ENCODE peak calls at places on chromosomes 2 and 18, in five cellular contexts. W, M, A, T and J are unnamed samples.

GRCh38 chr2:240328526-240328925 is 106.9 kb upstream of the GPC1 start:
- DNase-seq in W (no peak), M (no peak), A (no peak), T (no peak), J (no peak)

GRCh38 chr2:122543815-122544214 is 788.4 kb downstream of the TSN start:
- DNase-seq in W (no peak), M (no peak), A (no peak), T (no peak), J (no peak)

GRCh38 chr2:15588329-15588919 is 3.2 kb upstream of the DDX1 start:
- DNase-seq in W (peak), M (peak), A (peak), T (no peak), J (peak)

GRCh38 chr2:63056309-63057065 is 5.9 kb downstream of the OTX1 start:
- DNase-seq in W (peak), M (no peak), A (no peak), T (no peak), J (no peak)

GRCh38 chr2:69816923-69817542 is 12.4 kb upstream of the GMCL1 start:
- DNase-seq in W (peak), M (peak), A (peak), T (peak), J (peak)

GRCh38 chr2:177530513-177531039 is 138.0 kb downstream of the AGPS start:
- DNase-seq in W (no peak), M (no peak), A (no peak), T (no peak), J (no peak)

GRCh38 chr18:22175326-22175725 is 5.9 kb downstream of the GATA6 start:
- DNase-seq in W (no peak), M (no peak), A (no peak), T (no peak), J (peak)

GRCh38 chr2:64766841-64767669 is 113.3 kb upstream of the SERTAD2 start:
- DNase-seq in W (no peak), M (no peak), A (no peak), T (no peak), J (no peak)

GRCh38 chr2:72153924-72154323 is 6.3 kb upstream of the CYP26B1 start:
- DNase-seq in W (no peak), M (no peak), A (no peak), T (no peak), J (no peak)

GRCh38 chr2:190551928-190552327 is 17.4 kb upstream of the NEMP2 start:
- DNase-seq in W (no peak), M (no peak), A (no peak), T (no peak), J (no peak)

GRCh38 chr2:22281033-22281432 is 1103.9 kb upstream of the KLHL29 start:
- DNase-seq in W (no peak), M (no peak), A (no peak), T (no peak), J (no peak)

GRCh38 chr18:35680139-35680551 is 98.6 kb downstream of the GALNT1 start:
- DNase-seq in W (no peak), M (no peak), A (no peak), T (no peak), J (peak)

GRCh38 chr2:9739508-9739907 is 103.8 kb upstream of the TAF1B start:
- DNase-seq in W (no peak), M (no peak), A (no peak), T (no peak), J (no peak)
- TF ChIP-seq KDM1A in W (no peak), M (no peak), A (no peak), T (no peak), J (no peak)

GRCh38 chr18:42275138-42275535 is 320.1 kb downstream of the PIK3C3 start:
- DNase-seq in W (no peak), M (no peak), A (no peak), T (no peak), J (no peak)

GRCh38 chr18:42268793-42269192 is 313.8 kb downstream of the PIK3C3 start:
- DNase-seq in W (no peak), M (no peak), A (no peak), T (no peak), J (no peak)

GRCh38 chr18:42271656-42272355 is 316.8 kb downstream of the PIK3C3 start:
- DNase-seq in W (no peak), M (no peak), A (no peak), T (no peak), J (no peak)

GRCh38 chr18:42275949-42276730 is 321.1 kb downstream of the PIK3C3 start:
- DNase-seq in W (no peak), M (no peak), A (no peak), T (no peak), J (no peak)

DNA sequence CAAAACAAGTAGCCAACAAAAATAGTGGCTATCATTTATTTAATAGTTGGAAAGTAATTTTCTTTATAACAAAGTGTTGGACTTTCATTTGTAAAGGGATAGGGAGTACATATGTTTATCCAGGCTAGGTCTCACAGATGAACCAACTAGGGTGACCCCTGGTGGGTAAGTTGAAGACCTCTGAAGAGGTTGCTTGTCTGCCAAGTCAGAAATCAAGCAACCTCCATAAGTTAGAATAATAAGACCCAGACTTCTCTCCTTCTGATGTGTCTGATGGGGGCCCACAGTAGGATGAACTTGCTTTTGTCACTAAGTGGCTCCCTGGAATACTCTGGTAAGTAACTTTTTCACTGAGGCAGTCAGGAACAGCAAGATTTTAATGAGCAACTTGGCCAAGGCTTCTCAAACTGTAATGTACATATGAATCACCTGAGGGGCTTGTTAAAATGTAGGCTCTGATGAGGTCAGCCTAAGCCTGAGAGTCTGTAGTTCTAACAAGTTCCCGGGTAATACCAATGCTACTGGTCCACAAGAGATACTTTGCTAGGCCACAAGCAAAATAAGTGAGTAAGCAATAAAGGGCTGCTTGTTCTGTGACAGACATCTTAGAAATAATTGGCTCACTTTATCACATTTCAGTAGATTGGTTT is 319.6 kb downstream of the PIK3C3 start:
- DNase-seq in W (no peak), M (peak), A (no peak), T (no peak), J (peak)
- TF ChIP-seq KDM1A in W (no peak), M (no peak), A (no peak), T (no peak), J (no peak)

GRCh38 chr2:197502685-197503084 is 2.5 kb downstream of the HSPE1 start:
- DNase-seq in W (no peak), M (no peak), A (no peak), T (no peak), J (no peak)
- TF ChIP-seq KDM1A in W (no peak), M (no peak), A (no peak), T (no peak), J (no peak)

DNA sequence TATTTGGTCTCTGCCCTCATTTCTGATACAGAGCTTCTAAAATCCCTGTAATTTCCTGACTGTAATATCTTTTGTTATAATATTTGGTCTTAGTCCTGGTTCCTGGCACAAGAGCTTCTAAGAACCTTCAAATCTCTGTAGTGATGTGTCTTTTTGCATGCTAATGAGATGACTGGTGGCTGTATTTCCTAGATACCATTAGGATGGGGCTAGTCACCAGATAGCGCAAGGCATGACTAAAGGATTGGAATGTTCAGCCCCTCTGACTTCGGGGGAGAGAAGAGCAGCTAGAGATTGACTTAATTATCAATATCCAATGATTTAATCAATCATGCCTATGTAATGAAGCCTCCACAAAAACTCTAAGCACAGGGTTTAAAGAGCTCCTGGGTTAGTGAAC is 620.8 kb upstream of the ACVR2A start:
- DNase-seq in W (no peak), M (no peak), A (no peak), T (no peak), J (no peak)
- TF ChIP-seq KDM1A in W (no peak), M (no peak), A (no peak), T (no peak), J (no peak)

GRCh38 chr2:127770973-127771735 is 39.8 kb downstream of the WDR33 start:
- DNase-seq in W (no peak), M (peak), A (no peak), T (no peak), J (peak)
- TF ChIP-seq KDM1A in W (no peak), M (no peak), A (no peak), T (no peak), J (no peak)